ENCODE peak calls at places on chromosomes 7 and 10, in four cellular contexts. W is A549, C is body of pancreas, S is cardiac muscle cell. Z is an unnamed sample.

GRCh38 chr10:29119374-29119773 is 169.5 kb upstream of the LYZL1 start:
- DNase-seq in W (no peak), C (peak; percentile 43), S (no peak), Z (no peak)

GRCh38 chr7:27202741-27203134 is 2.8 kb upstream of the HOXA13 start:
- DNase-seq in W (no peak), C (no peak), S (no peak), Z (no peak)

GRCh38 chr7:150412016-150412415 is 32.9 kb downstream of the ZNF775 start:
- DNase-seq in W (no peak), C (no peak), S (no peak), Z (no peak)

GRCh38 chr7:27377988-27378387 is 135.4 kb downstream of the EVX1 start:
- DNase-seq in W (no peak), C (no peak), S (no peak), Z (no peak)

GRCh38 chr7:3482147-3482921 is 181.3 kb downstream of the SDK1 start:
- DNase-seq in W (peak; percentile 31), C (peak; percentile 21), S (peak; percentile 58), Z (no peak)

GRCh38 chr7:37943905-37944736 is 23.7 kb downstream of the EPDR1 start:
- DNase-seq in W (no peak), C (no peak), S (no peak), Z (no peak)

GRCh38 chr7:123871998-123872867 is 27.3 kb downstream of the HYAL4 start:
- DNase-seq in W (peak; percentile 31), C (peak; percentile 42), S (peak; percentile 74), Z (no peak)

GRCh38 chr7:104206841-104207240 is 972 bp downstream of the ORC5 start:
- DNase-seq in W (no peak), C (no peak), S (no peak), Z (no peak)

GRCh38 chr10:35797187-35797586 is 155.1 kb upstream of the FZD8 start:
- DNase-seq in W (no peak), C (no peak), S (no peak), Z (no peak)

GRCh38 chr7:140702774-140703173 is 6.3 kb downstream of the NDUFB2 start:
- DNase-seq in W (no peak), C (no peak), S (no peak), Z (no peak)

GRCh38 chr10:43874984-43875383 is 226.3 kb upstream of the ZNF32 start:
- DNase-seq in W (no peak), C (no peak), S (no peak), Z (no peak)

GRCh38 chr7:684416-684815 is 42.1 kb upstream of the DNAAF5 start:
- DNase-seq in W (no peak), C (no peak), S (no peak), Z (no peak)

GRCh38 chr10:124280916-124281315 is 137.8 kb downstream of the OAT start:
- DNase-seq in W (no peak), C (no peak), S (no peak), Z (no peak)

GRCh38 chr10:55550241-55550640 is 749.2 kb upstream of the PCDH15 start:
- DNase-seq in W (no peak), C (no peak), S (peak; percentile 5), Z (no peak)

GRCh38 chr7:49790209-49790608 is 16.8 kb downstream of the VWC2 start:
- DNase-seq in W (no peak), C (no peak), S (no peak), Z (no peak)

GRCh38 chr7:18770852-18771251 is 275.3 kb downstream of the HDAC9 start:
- DNase-seq in W (no peak), C (no peak), S (peak; percentile 27), Z (no peak)

GRCh38 chr7:65968256-65969185 is 13.5 kb downstream of the GUSB start:
- DNase-seq in W (no peak), C (no peak), S (no peak), Z (no peak)

GRCh38 chr7:20831451-20831850 is 44.8 kb upstream of the SP8 start:
- DNase-seq in W (no peak), C (no peak), S (no peak), Z (no peak)

GRCh38 chr10:72090326-72090725 is 2.0 kb upstream of the SPOCK2 start:
- DNase-seq in W (no peak), C (no peak), S (no peak), Z (no peak)

GRCh38 chr7:14821757-14822480 is 80.6 kb downstream of the DGKB start:
- DNase-seq in W (no peak), C (no peak), S (no peak), Z (no peak)

GRCh38 chr7:101162551-101163280 is 2.7 kb downstream of the VGF start:
- DNase-seq in W (no peak), C (peak; percentile 31), S (peak; percentile 62), Z (no peak)

GRCh38 chr10:69345402-69345801 is 67.1 kb downstream of the HK1 start:
- DNase-seq in W (no peak), C (peak; percentile 79), S (no peak), Z (no peak)

GRCh38 chr10:49298990-49299815 is at the start of gene C10orf71:
- DNase-seq in W (no peak), C (no peak), S (peak; percentile 5), Z (no peak)

GRCh38 chr7:145016068-145016467 is 180.2 kb upstream of the TPK1 start:
- DNase-seq in W (no peak), C (no peak), S (no peak), Z (no peak)

GRCh38 chr10:133087045-133087678 is 562 bp upstream of the ADGRA1 start:
- DNase-seq in W (no peak), C (no peak), S (no peak), Z (no peak)

GRCh38 chr10:102627446-102628293 is 16.6 kb upstream of the TRIM8 start:
- DNase-seq in W (peak; percentile 71), C (peak; percentile 50), S (peak; percentile 87), Z (no peak)

DNA sequence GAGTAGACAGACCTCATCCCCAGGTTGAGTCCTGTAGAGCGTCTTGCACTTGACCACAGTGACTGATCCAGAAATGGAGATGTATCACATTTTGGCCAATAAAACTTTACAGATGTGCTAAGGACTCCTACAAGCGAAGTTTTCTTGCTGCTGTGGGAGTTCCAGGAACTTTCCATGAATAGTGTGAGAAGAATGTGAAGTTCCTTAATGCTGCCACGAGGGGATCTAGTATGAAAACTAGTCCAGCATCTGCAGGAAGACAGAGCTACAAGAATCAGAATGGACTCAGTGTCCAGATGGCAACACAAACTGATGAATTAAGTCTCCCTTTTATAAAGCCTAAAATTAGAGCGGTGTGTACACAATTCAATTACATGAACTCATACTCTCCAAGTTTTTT is 14.8 kb upstream of the LSM8 start:
- DNase-seq in W (no peak), C (no peak), S (no peak), Z (no peak)
- TF ChIP-seq CTCF in W (no peak), C (no peak), S (peak; percentile 5), Z (no peak)

DNA sequence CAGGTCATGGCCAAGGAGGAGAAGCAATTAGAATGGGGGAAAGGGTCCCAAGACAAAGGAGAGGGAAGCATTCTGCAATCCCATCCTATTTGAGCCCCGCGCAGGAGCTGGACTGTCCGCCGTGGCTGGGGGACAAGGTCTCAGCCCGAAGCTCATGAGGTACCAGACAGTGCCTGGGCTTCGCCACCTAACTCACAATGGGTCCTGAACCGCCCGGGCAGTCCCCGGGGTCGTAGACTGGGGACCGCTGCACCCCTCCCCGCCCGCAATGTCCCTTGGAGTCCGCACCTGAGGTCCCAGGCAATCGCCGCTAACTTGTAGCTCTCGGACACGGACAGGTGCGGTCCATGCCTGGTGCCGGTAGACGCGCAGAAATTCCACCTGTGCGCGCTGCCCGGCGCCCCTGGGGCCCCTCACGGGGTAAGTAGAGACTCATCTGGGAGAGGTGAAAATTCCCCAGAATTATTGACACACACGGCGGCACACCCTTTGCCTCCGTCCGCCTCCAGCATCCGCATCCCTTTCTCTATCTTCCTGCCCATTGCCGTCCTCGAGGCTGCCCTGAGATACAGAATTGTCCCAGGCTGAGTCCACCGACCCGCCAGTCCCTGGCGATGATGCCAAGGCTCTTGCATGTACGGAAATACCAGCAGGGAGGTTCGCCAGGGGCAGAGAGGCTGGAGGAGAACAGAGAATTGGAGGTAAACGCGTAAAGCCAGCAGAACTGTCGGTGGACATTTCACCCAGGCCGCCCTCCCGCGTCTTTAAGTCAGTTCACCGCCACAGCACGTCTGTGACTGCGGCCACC is 1.7 kb downstream of the CHRM2 start:
- DNase-seq in W (no peak), C (no peak), S (peak; percentile 18), Z (no peak)
- H3K4me3 ChIP-seq in W (no peak overlapping the region), C (no peak overlapping the region), S (peak overlapping the region; percentile 81), Z (peak overlapping the region; percentile 37)

GRCh38 chr10:84607044-84607443 is 278.7 kb downstream of the CCSER2 start:
- DNase-seq in W (no peak), C (no peak), S (no peak), Z (no peak)
- H3K4me1 ChIP-seq in W (no peaks in the 10 kb centered on the region), C (no peaks in the 10 kb centered on the region), S (no peaks in the 10 kb centered on the region), Z (no peaks in the 10 kb centered on the region)

GRCh38 chr10:91215384-91215783 is 5.1 kb upstream of the PCGF5 start:
- DNase-seq in W (no peak), C (no peak), S (no peak), Z (no peak)

GRCh38 chr10:91220954-91221696 is 662 bp downstream of the PCGF5 start:
- DNase-seq in W (peak; percentile 46), C (peak; percentile 22), S (peak; percentile 21), Z (peak; percentile 13)

GRCh38 chr10:91214906-91215305 is 5.6 kb upstream of the PCGF5 start:
- DNase-seq in W (no peak), C (no peak), S (no peak), Z (no peak)

GRCh38 chr10:91219371-91220193 is 881 bp upstream of the PCGF5 start:
- DNase-seq in W (no peak), C (no peak), S (no peak), Z (no peak)

DNA sequence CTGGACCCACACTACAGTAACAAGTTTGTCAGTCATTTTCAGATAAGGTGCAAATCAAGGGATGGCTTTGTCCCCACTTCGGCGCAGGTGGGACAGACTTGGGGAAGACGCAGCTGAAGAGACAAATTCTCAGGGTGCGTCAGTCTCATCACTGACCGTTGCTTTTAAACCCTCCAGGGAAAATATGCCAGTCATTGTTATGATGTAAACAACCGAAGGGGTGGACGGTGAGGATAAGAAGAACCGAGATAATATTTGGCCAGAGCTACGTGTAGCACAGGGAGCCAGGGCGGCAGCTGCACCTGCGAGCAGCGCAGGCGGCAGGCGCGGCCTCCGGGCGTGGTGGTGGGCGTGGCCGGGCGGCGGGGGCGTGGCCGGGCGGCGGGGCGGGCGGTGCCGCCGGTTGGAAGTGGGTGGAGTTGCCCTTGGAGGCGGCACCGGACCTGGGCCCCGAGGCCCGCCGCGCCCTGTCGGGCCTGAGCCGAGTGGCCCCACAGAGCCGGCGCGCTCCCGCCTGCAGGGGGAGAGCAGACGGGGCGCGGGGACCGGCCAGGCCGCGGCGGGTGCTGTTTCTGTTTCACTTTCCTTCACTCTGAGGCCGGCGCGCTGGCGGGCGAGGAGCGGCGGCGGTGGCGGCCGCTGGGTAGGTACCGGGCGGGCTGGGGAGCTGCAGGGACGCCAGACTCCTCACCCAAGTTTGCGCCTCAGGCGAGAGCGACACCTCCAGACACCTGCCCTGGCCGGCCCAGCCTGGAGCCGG is at the start of gene PCGF5:
- DNase-seq in W (peak; percentile 80), C (peak; percentile 94), S (peak; percentile 92), Z (peak; percentile 72)
- TF ChIP-seq CTCF in W (peak; percentile 21), C (peak; percentile 43), S (peak; percentile 20), Z (peak; percentile 48)